ENCODE peak calls at places on chromosome 5, in six cellular contexts. One of them, this sample, is unnamed.

GRCh38 chr5:168908207-168908606 is 329.0 kb upstream of the PANK3 start:
- DNase-seq in fibroblast of pulmonary artery: peak; percentile 57
- DNase-seq in HS-5: no peak
- DNase-seq in sciatic nerve: no peak
- DNase-seq in HepG2: no peak
- DNase-seq in head of caudate nucleus: no peak
- DNase-seq in this sample: no peak

GRCh38 chr5:131423056-131423455 is 159.2 kb downstream of the CDC42SE2 start:
- DNase-seq in fibroblast of pulmonary artery: peak; percentile 66
- DNase-seq in HS-5: no peak
- DNase-seq in sciatic nerve: no peak
- DNase-seq in HepG2: peak; percentile 15
- DNase-seq in head of caudate nucleus: no peak
- DNase-seq in this sample: no peak

GRCh38 chr5:144206136-144206535 is 35.5 kb downstream of the KCTD16 start:
- DNase-seq in fibroblast of pulmonary artery: peak; percentile 37
- DNase-seq in HS-5: no peak
- DNase-seq in sciatic nerve: no peak
- DNase-seq in HepG2: no peak
- DNase-seq in head of caudate nucleus: no peak
- DNase-seq in this sample: no peak

GRCh38 chr5:133287500-133287899 is 235.7 kb downstream of the HSPA4 start:
- DNase-seq in fibroblast of pulmonary artery: peak; percentile 47
- DNase-seq in HS-5: no peak
- DNase-seq in sciatic nerve: peak; percentile 66
- DNase-seq in HepG2: peak; percentile 12
- DNase-seq in head of caudate nucleus: peak; percentile 82
- DNase-seq in this sample: no peak

GRCh38 chr5:1000329-1000728 is 8.3 kb upstream of the NKD2 start:
- DNase-seq in fibroblast of pulmonary artery: no peak
- DNase-seq in HS-5: no peak
- DNase-seq in sciatic nerve: peak; percentile 45
- DNase-seq in HepG2: no peak
- DNase-seq in head of caudate nucleus: no peak
- DNase-seq in this sample: no peak

GRCh38 chr5:53917095-53917494 is 356.7 kb downstream of the NDUFS4 start:
- DNase-seq in fibroblast of pulmonary artery: peak; percentile 37
- DNase-seq in HS-5: peak; percentile 50
- DNase-seq in sciatic nerve: no peak
- DNase-seq in HepG2: no peak
- DNase-seq in head of caudate nucleus: no peak
- DNase-seq in this sample: no peak

GRCh38 chr5:113538313-113538712 is 24.8 kb downstream of the YTHDC2 start:
- DNase-seq in fibroblast of pulmonary artery: no peak
- DNase-seq in HS-5: no peak
- DNase-seq in sciatic nerve: no peak
- DNase-seq in HepG2: no peak
- DNase-seq in head of caudate nucleus: no peak
- DNase-seq in this sample: no peak

GRCh38 chr5:24226492-24226891 is 418.3 kb downstream of the CDH10 start:
- DNase-seq in fibroblast of pulmonary artery: peak; percentile 18
- DNase-seq in HS-5: no peak
- DNase-seq in sciatic nerve: no peak
- DNase-seq in HepG2: no peak
- DNase-seq in head of caudate nucleus: peak; percentile 44
- DNase-seq in this sample: no peak

GRCh38 chr5:138654281-138654867 is 79.2 kb upstream of the HSPA9 start:
- DNase-seq in fibroblast of pulmonary artery: peak; percentile 20
- DNase-seq in HS-5: peak; percentile 66
- DNase-seq in sciatic nerve: no peak
- DNase-seq in HepG2: no peak
- DNase-seq in head of caudate nucleus: peak; percentile 58
- DNase-seq in this sample: no peak

GRCh38 chr5:134027203-134027582 is 22.4 kb upstream of the VDAC1 start:
- DNase-seq in fibroblast of pulmonary artery: no peak
- DNase-seq in HS-5: no peak
- DNase-seq in sciatic nerve: no peak
- DNase-seq in HepG2: no peak
- DNase-seq in head of caudate nucleus: no peak
- DNase-seq in this sample: no peak

GRCh38 chr5:163789870-163790269 is 284.5 kb downstream of the MAT2B start:
- DNase-seq in fibroblast of pulmonary artery: peak; percentile 30
- DNase-seq in HS-5: peak; percentile 5
- DNase-seq in sciatic nerve: no peak
- DNase-seq in HepG2: no peak
- DNase-seq in head of caudate nucleus: no peak
- DNase-seq in this sample: no peak

GRCh38 chr5:113311301-113311700 is 123.5 kb downstream of the TSSK1B start:
- DNase-seq in fibroblast of pulmonary artery: no peak
- DNase-seq in HS-5: no peak
- DNase-seq in sciatic nerve: no peak
- DNase-seq in HepG2: no peak
- DNase-seq in head of caudate nucleus: no peak
- DNase-seq in this sample: no peak

GRCh38 chr5:108590799-108591198 is 156.9 kb upstream of the FER start:
- DNase-seq in fibroblast of pulmonary artery: no peak
- DNase-seq in HS-5: no peak
- DNase-seq in sciatic nerve: no peak
- DNase-seq in HepG2: no peak
- DNase-seq in head of caudate nucleus: no peak
- DNase-seq in this sample: no peak

GRCh38 chr5:165631235-165631634 is 2125.8 kb downstream of the MAT2B start:
- DNase-seq in fibroblast of pulmonary artery: no peak
- DNase-seq in HS-5: no peak
- DNase-seq in sciatic nerve: no peak
- DNase-seq in HepG2: no peak
- DNase-seq in head of caudate nucleus: no peak
- DNase-seq in this sample: no peak

GRCh38 chr5:83636141-83636540 is 84.5 kb downstream of the HAPLN1 start:
- DNase-seq in fibroblast of pulmonary artery: peak; percentile 15
- DNase-seq in HS-5: no peak
- DNase-seq in sciatic nerve: no peak
- DNase-seq in HepG2: no peak
- DNase-seq in head of caudate nucleus: no peak
- DNase-seq in this sample: no peak

GRCh38 chr5:1176473-1177391 is 24.7 kb upstream of the SLC6A19 start:
- DNase-seq in fibroblast of pulmonary artery: no peak
- DNase-seq in HS-5: no peak
- DNase-seq in sciatic nerve: no peak
- DNase-seq in HepG2: no peak
- DNase-seq in head of caudate nucleus: no peak
- DNase-seq in this sample: peak; percentile 88

GRCh38 chr5:1037123-1037670 is 28.6 kb downstream of the NKD2 start:
- DNase-seq in fibroblast of pulmonary artery: no peak
- DNase-seq in HS-5: no peak
- DNase-seq in sciatic nerve: no peak
- DNase-seq in HepG2: no peak
- DNase-seq in head of caudate nucleus: no peak
- DNase-seq in this sample: no peak

GRCh38 chr5:68178579-68178978 is 37.0 kb upstream of the PIK3R1 start:
- DNase-seq in fibroblast of pulmonary artery: peak; percentile 11
- DNase-seq in HS-5: peak; percentile 5
- DNase-seq in sciatic nerve: no peak
- DNase-seq in HepG2: no peak
- DNase-seq in head of caudate nucleus: peak; percentile 60
- DNase-seq in this sample: no peak

GRCh38 chr5:163649522-163649921 is 144.1 kb downstream of the MAT2B start:
- DNase-seq in fibroblast of pulmonary artery: peak; percentile 83
- DNase-seq in HS-5: peak; percentile 22
- DNase-seq in sciatic nerve: no peak
- DNase-seq in HepG2: peak; percentile 20
- DNase-seq in head of caudate nucleus: no peak
- DNase-seq in this sample: no peak

GRCh38 chr5:141692919-141693848 is 11.2 kb upstream of the ARAP3 start:
- DNase-seq in fibroblast of pulmonary artery: peak; percentile 57
- DNase-seq in HS-5: no peak
- DNase-seq in sciatic nerve: no peak
- DNase-seq in HepG2: no peak
- DNase-seq in head of caudate nucleus: peak; percentile 86
- DNase-seq in this sample: no peak

GRCh38 chr5:10460252-10460906 is 18.7 kb downstream of the ROPN1L start:
- DNase-seq in fibroblast of pulmonary artery: peak; percentile 21
- DNase-seq in HS-5: no peak
- DNase-seq in sciatic nerve: peak; percentile 58
- DNase-seq in HepG2: no peak
- DNase-seq in head of caudate nucleus: peak; percentile 76
- DNase-seq in this sample: peak; percentile 82

GRCh38 chr5:53965459-53965858 is 344.9 kb downstream of the ARL15 start:
- DNase-seq in fibroblast of pulmonary artery: peak; percentile 45
- DNase-seq in HS-5: no peak
- DNase-seq in sciatic nerve: no peak
- DNase-seq in HepG2: no peak
- DNase-seq in head of caudate nucleus: no peak
- DNase-seq in this sample: no peak

GRCh38 chr5:124755565-124755964 is 9.1 kb upstream of the ZNF608 start:
- DNase-seq in fibroblast of pulmonary artery: no peak
- DNase-seq in HS-5: no peak
- DNase-seq in sciatic nerve: no peak
- DNase-seq in HepG2: peak; percentile 21
- DNase-seq in head of caudate nucleus: peak; percentile 88
- DNase-seq in this sample: no peak

GRCh38 chr5:79205965-79206364 is 30.0 kb upstream of the JMY start:
- DNase-seq in fibroblast of pulmonary artery: no peak
- DNase-seq in HS-5: no peak
- DNase-seq in sciatic nerve: no peak
- DNase-seq in HepG2: no peak
- DNase-seq in head of caudate nucleus: no peak
- DNase-seq in this sample: no peak

GRCh38 chr5:100905259-100905914 is 2.3 kb upstream of the ST8SIA4 start:
- DNase-seq in fibroblast of pulmonary artery: no peak
- DNase-seq in HS-5: no peak
- DNase-seq in sciatic nerve: no peak
- DNase-seq in HepG2: no peak
- DNase-seq in head of caudate nucleus: no peak
- DNase-seq in this sample: no peak

GRCh38 chr5:19903611-19904010 is 84.4 kb downstream of the CDH18 start:
- DNase-seq in fibroblast of pulmonary artery: peak; percentile 80
- DNase-seq in HS-5: no peak
- DNase-seq in sciatic nerve: no peak
- DNase-seq in HepG2: no peak
- DNase-seq in head of caudate nucleus: no peak
- DNase-seq in this sample: no peak

GRCh38 chr5:88686077-88686541 is 196.9 kb downstream of the MEF2C start:
- DNase-seq in fibroblast of pulmonary artery: no peak
- DNase-seq in HS-5: no peak
- DNase-seq in sciatic nerve: no peak
- DNase-seq in HepG2: no peak
- DNase-seq in head of caudate nucleus: peak; percentile 62
- DNase-seq in this sample: no peak

GRCh38 chr5:67257500-67257899 is 60.9 kb upstream of the CD180 start:
- DNase-seq in fibroblast of pulmonary artery: no peak
- DNase-seq in HS-5: no peak
- DNase-seq in sciatic nerve: no peak
- DNase-seq in HepG2: no peak
- DNase-seq in head of caudate nucleus: no peak
- DNase-seq in this sample: no peak

GRCh38 chr5:158414333-158414762 is 555.4 kb upstream of the CLINT1 start:
- DNase-seq in fibroblast of pulmonary artery: peak; percentile 53
- DNase-seq in HS-5: no peak
- DNase-seq in sciatic nerve: no peak
- DNase-seq in HepG2: no peak
- DNase-seq in head of caudate nucleus: no peak
- DNase-seq in this sample: no peak

GRCh38 chr5:149133795-149134777 is 7.2 kb upstream of the ABLIM3 start:
- DNase-seq in fibroblast of pulmonary artery: peak; percentile 82
- DNase-seq in HS-5: peak; percentile 82
- DNase-seq in sciatic nerve: no peak
- DNase-seq in HepG2: no peak
- DNase-seq in head of caudate nucleus: no peak
- DNase-seq in this sample: no peak

GRCh38 chr5:164998142-164998541 is 1492.7 kb downstream of the MAT2B start:
- DNase-seq in fibroblast of pulmonary artery: no peak
- DNase-seq in HS-5: no peak
- DNase-seq in sciatic nerve: no peak
- DNase-seq in HepG2: no peak
- DNase-seq in head of caudate nucleus: no peak
- DNase-seq in this sample: no peak

GRCh38 chr5:145598184-145598583 is 237.0 kb downstream of the PRELID2 start:
- DNase-seq in fibroblast of pulmonary artery: no peak
- DNase-seq in HS-5: no peak
- DNase-seq in sciatic nerve: no peak
- DNase-seq in HepG2: no peak
- DNase-seq in head of caudate nucleus: no peak
- DNase-seq in this sample: no peak

GRCh38 chr5:31383734-31384133 is 148.2 kb downstream of the DROSHA start:
- DNase-seq in fibroblast of pulmonary artery: peak; percentile 58
- DNase-seq in HS-5: no peak
- DNase-seq in sciatic nerve: no peak
- DNase-seq in HepG2: no peak
- DNase-seq in head of caudate nucleus: no peak
- DNase-seq in this sample: no peak

GRCh38 chr5:67989457-67989856 is 226.1 kb upstream of the PIK3R1 start:
- DNase-seq in fibroblast of pulmonary artery: peak; percentile 83
- DNase-seq in HS-5: no peak
- DNase-seq in sciatic nerve: no peak
- DNase-seq in HepG2: no peak
- DNase-seq in head of caudate nucleus: no peak
- DNase-seq in this sample: no peak

GRCh38 chr5:148864113-148864841 is 37.9 kb downstream of the ADRB2 start:
- DNase-seq in fibroblast of pulmonary artery: peak; percentile 44
- DNase-seq in HS-5: no peak
- DNase-seq in sciatic nerve: no peak
- DNase-seq in HepG2: no peak
- DNase-seq in head of caudate nucleus: no peak
- DNase-seq in this sample: no peak

GRCh38 chr5:173981362-173981761 is 7.6 kb upstream of the C5orf47 start:
- DNase-seq in fibroblast of pulmonary artery: no peak
- DNase-seq in HS-5: no peak
- DNase-seq in sciatic nerve: no peak
- DNase-seq in HepG2: no peak
- DNase-seq in head of caudate nucleus: no peak
- DNase-seq in this sample: no peak

GRCh38 chr5:67672633-67673032 is 476.0 kb upstream of the CD180 start:
- DNase-seq in fibroblast of pulmonary artery: no peak
- DNase-seq in HS-5: no peak
- DNase-seq in sciatic nerve: no peak
- DNase-seq in HepG2: no peak
- DNase-seq in head of caudate nucleus: no peak
- DNase-seq in this sample: no peak

This sample was measured in mesenteric fat pad.